ENCODE peak calls at places on chromosome 9, in five cellular contexts. B, U, K, Y and J are unnamed samples.

GRCh38 chr9:107480386-107480789 is 9.2 kb downstream of the KLF4 start:
- DNase-seq in B (peak), U (peak), K (peak), Y (peak), J (peak)

GRCh38 chr9:128222880-128223670 is 19.9 kb downstream of the DNM1 start:
- DNase-seq in B (no peak), U (no peak), K (no peak), Y (no peak), J (no peak)

GRCh38 chr9:116337015-116337414 is 183.4 kb downstream of the PAPPA start:
- DNase-seq in B (peak), U (no peak), K (no peak), Y (no peak), J (peak)

GRCh38 chr9:137763271-137763955 is 114.2 kb upstream of the CACNA1B start:
- DNase-seq in B (no peak), U (no peak), K (no peak), Y (no peak), J (no peak)

GRCh38 chr9:107251756-107252322 is 31.2 kb upstream of the RAD23B start:
- DNase-seq in B (peak), U (no peak), K (peak), Y (peak), J (peak)

GRCh38 chr9:84238652-84239051 is 101.9 kb downstream of the SLC28A3 start:
- DNase-seq in B (no peak), U (no peak), K (no peak), Y (no peak), J (peak)

GRCh38 chr9:95007470-95007869 is 281.0 kb downstream of the AOPEP start:
- DNase-seq in B (no peak), U (no peak), K (no peak), Y (no peak), J (peak)

GRCh38 chr9:70531286-70531685 is 116.8 kb upstream of the KLF9 start:
- DNase-seq in B (no peak), U (no peak), K (no peak), Y (no peak), J (no peak)

GRCh38 chr9:126862461-126862830 is 2.0 kb downstream of the ZBTB34 start:
- DNase-seq in B (no peak), U (no peak), K (no peak), Y (peak), J (no peak)

GRCh38 chr9:19156026-19156474 is 28.8 kb upstream of the PLIN2 start:
- DNase-seq in B (no peak), U (no peak), K (no peak), Y (no peak), J (no peak)

GRCh38 chr9:89501311-89501898 is 3.5 kb upstream of the SEMA4D start:
- DNase-seq in B (no peak), U (no peak), K (no peak), Y (no peak), J (no peak)

GRCh38 chr9:105291422-105291859 is 47.0 kb downstream of the SLC44A1 start:
- DNase-seq in B (no peak), U (no peak), K (no peak), Y (no peak), J (no peak)

GRCh38 chr9:97855486-97855875 is 2.5 kb downstream of the FOXE1 start:
- DNase-seq in B (no peak), U (no peak), K (no peak), Y (no peak), J (no peak)

GRCh38 chr9:12698293-12698692 is 5.1 kb downstream of the TYRP1 start:
- DNase-seq in B (peak), U (no peak), K (no peak), Y (no peak), J (no peak)

GRCh38 chr9:18457498-18457897 is 16.5 kb upstream of the ADAMTSL1 start:
- DNase-seq in B (no peak), U (no peak), K (no peak), Y (no peak), J (no peak)

GRCh38 chr9:129749575-129749974 is 3.3 kb downstream of the PTGES start:
- DNase-seq in B (no peak), U (no peak), K (no peak), Y (no peak), J (no peak)

GRCh38 chr9:117488659-117489058 is 73.8 kb upstream of the ASTN2 start:
- DNase-seq in B (no peak), U (no peak), K (no peak), Y (no peak), J (no peak)

GRCh38 chr9:83000765-83001164 is 62.2 kb downstream of the RASEF start:
- DNase-seq in B (no peak), U (no peak), K (no peak), Y (no peak), J (no peak)

GRCh38 chr9:15299374-15299939 is 7.6 kb downstream of the TTC39B start:
- DNase-seq in B (no peak), U (no peak), K (no peak), Y (no peak), J (no peak)

GRCh38 chr9:136791466-136792276 is 527 bp downstream of the TMEM141 start:
- DNase-seq in B (peak), U (peak), K (peak), Y (peak), J (peak)

GRCh38 chr9:95018099-95018927 is 291.8 kb downstream of the AOPEP start:
- DNase-seq in B (no peak), U (no peak), K (peak), Y (peak), J (peak)

GRCh38 chr9:20788526-20789421 is 104.7 kb downstream of the FOCAD start:
- DNase-seq in B (no peak), U (peak), K (no peak), Y (no peak), J (no peak)

GRCh38 chr9:21557428-21557768 is 75.3 kb upstream of the IFNE start:
- DNase-seq in B (no peak), U (no peak), K (no peak), Y (no peak), J (no peak)

GRCh38 chr9:131923766-131924165 is 155.9 kb downstream of the MED27 start:
- DNase-seq in B (no peak), U (no peak), K (no peak), Y (no peak), J (no peak)

GRCh38 chr9:4197548-4197947 is 102.3 kb downstream of the GLIS3 start:
- DNase-seq in B (no peak), U (peak), K (no peak), Y (peak), J (peak)

GRCh38 chr9:94896512-94896911 is 170.0 kb downstream of the AOPEP start:
- DNase-seq in B (no peak), U (no peak), K (no peak), Y (no peak), J (no peak)

GRCh38 chr9:71587576-71588362 is 180.5 kb downstream of the CEMIP2 start:
- DNase-seq in B (no peak), U (no peak), K (no peak), Y (no peak), J (peak)

GRCh38 chr9:93890436-93890935 is 64.7 kb downstream of the BARX1 start:
- DNase-seq in B (no peak), U (no peak), K (no peak), Y (no peak), J (no peak)

GRCh38 chr9:89730715-89731114 is 125.9 kb downstream of the GADD45G start:
- DNase-seq in B (peak), U (no peak), K (no peak), Y (no peak), J (no peak)

GRCh38 chr9:34513567-34514214 is 9.1 kb downstream of the ENHO start:
- DNase-seq in B (peak), U (peak), K (no peak), Y (no peak), J (no peak)

DNA sequence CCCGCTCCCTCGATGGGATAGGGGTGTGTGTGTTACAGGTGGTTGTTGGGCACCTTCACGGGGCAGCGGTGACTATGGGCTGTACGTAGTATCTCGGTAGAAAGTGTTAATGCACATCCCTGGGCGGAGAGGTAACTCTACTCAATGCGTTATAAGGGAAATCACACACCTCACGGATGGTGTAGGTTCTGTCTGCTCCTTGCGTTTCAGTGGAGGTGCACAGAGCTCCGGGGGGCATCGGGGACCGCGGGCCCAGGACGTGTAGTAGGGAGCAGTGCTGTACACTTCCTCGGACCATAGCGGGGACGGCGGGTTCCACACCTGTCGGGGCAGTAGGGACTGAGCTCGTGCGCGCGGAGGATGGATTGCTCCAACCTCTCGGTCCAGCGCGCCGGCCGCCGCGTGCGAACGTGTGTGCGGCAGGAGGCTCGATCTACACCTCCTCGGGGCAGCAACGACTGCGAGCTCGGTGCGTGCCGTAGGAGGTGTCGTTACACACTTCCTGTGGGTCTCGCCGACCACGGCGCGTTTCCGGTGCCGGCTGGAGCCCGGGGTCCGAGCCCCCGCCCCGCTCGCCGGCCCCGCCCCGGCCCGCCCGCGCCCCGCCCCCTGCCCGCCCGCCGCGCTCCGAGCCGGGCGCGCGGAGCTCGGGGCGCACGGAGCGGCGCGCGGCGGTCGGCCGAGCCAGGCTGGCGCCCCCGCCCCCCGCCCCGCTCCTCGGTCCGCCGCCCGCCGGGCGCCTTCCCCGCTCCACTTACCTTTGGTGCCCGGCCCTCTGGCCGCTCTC is at the start of gene KIAA1958:
- DNase-seq in B (peak), U (peak), K (peak), Y (peak), J (peak)
- H3K27ac ChIP-seq in B (peak), U (peak), K (peak), Y (peak), J (no peak)

GRCh38 chr9:111516061-111516465 is 8.9 kb upstream of the ZNF483 start:
- DNase-seq in B (no peak), U (peak), K (no peak), Y (no peak), J (no peak)
- H3K4me3 ChIP-seq in B (no peak), U (no peak), K (no peak), Y (no peak), J (no peak)

DNA sequence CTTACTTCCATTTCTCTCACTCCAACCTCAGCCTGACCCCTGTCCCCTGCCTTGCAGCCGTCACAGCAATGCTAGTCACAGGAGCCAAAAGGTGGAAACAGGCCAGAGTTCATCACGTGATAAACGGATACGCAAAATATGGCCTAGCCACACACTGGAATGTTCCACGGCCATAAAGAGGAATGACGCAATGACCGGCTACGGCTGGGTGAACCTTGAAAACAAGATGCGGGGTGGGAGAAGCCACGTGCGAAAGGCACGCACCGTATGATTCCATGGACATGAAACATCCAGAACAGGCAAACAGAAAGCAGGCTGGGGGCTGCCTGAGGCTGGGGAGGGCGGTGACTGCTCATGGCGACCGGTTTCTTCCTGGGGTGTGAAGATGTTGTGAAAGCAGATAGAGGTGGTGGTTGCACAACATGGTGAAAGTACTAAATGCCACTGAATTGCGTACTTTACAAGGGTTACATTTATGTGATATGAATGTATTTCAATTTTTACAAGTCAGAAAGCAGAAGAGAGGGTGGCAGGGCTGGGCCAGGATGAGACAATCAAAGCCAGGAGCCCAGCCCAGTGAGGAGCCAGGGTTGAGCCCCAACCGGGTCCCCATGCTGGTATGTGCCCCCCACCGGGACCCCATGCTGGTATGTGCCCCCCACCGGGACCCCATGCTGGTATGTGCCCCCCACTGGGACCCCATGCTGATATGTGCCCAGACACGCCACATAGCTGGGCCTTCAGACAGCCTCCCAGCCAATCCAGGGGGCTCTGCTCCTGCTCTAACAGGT is 117.8 kb upstream of the SARDH start:
- DNase-seq in B (peak), U (no peak), K (no peak), Y (peak), J (no peak)
- H3K27ac ChIP-seq in B (peak), U (no peak), K (peak), Y (peak), J (no peak)

GRCh38 chr9:125700791-125701190 is 6.2 kb downstream of the MAPKAP1 start:
- DNase-seq in B (no peak), U (no peak), K (no peak), Y (no peak), J (peak)

GRCh38 chr9:125703662-125704061 is 3.3 kb downstream of the MAPKAP1 start:
- DNase-seq in B (no peak), U (no peak), K (no peak), Y (no peak), J (no peak)

GRCh38 chr9:125699870-125700269 is 7.1 kb downstream of the MAPKAP1 start:
- DNase-seq in B (no peak), U (no peak), K (no peak), Y (no peak), J (no peak)

GRCh38 chr9:125705893-125706292 is 1.1 kb downstream of the MAPKAP1 start:
- DNase-seq in B (no peak), U (no peak), K (no peak), Y (no peak), J (no peak)

DNA sequence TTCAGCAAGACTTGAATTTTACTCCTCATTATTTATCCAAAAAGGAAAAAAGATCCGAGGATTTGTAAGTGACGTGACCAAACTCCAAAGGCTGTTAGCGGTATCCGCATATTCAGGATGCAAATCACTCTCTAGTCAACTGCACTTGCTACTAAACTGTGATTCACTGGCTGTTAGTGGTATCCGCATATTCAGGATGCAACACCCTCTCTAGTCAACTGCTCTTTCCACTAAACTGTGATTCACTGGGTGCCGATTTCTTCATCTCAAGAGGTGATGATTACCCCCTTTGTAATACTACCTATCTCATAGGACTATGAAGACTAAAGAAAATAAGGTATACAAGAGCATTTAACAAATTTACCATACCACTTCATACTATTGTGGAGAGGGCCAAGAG is 5.7 kb downstream of the MAPKAP1 start:
- DNase-seq in B (no peak), U (no peak), K (no peak), Y (no peak), J (peak)
- H3K4me3 ChIP-seq in B (no peak), U (no peak), K (no peak), Y (no peak), J (no peak)

GRCh38 chr9:75372499-75373268 is 284.4 kb downstream of the OSTF1 start:
- DNase-seq in B (no peak), U (no peak), K (no peak), Y (peak), J (no peak)

GRCh38 chr9:75376855-75377254 is 288.5 kb downstream of the OSTF1 start:
- DNase-seq in B (no peak), U (no peak), K (no peak), Y (no peak), J (no peak)

GRCh38 chr9:75378926-75379325 is 290.6 kb downstream of the OSTF1 start:
- DNase-seq in B (no peak), U (no peak), K (no peak), Y (no peak), J (no peak)

GRCh38 chr9:75382126-75382525 is 293.8 kb downstream of the OSTF1 start:
- DNase-seq in B (no peak), U (no peak), K (no peak), Y (no peak), J (no peak)

DNA sequence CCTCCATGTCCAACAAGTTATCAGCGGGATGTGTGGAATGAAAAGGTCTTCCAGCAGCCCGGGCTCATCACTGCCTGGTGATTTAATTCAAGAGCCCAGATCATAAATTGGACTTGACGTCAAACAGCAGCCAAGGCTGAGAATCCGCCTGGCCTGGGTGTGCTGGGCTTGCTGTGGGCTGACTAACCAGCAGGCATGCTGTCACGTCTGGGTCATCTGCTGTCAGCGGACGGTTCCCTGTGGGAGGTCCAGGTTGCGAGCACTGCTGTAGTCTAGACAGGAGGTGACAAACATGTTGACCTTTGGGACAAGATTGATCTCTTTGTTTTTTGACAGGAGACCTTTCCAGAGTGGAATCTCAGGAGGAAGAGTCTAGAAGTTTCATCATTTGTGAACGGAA is 289.7 kb downstream of the OSTF1 start:
- DNase-seq in B (peak), U (no peak), K (peak), Y (peak), J (no peak)
- H3K27ac ChIP-seq in B (no peak), U (no peak), K (no peak), Y (no peak), J (no peak)

DNA sequence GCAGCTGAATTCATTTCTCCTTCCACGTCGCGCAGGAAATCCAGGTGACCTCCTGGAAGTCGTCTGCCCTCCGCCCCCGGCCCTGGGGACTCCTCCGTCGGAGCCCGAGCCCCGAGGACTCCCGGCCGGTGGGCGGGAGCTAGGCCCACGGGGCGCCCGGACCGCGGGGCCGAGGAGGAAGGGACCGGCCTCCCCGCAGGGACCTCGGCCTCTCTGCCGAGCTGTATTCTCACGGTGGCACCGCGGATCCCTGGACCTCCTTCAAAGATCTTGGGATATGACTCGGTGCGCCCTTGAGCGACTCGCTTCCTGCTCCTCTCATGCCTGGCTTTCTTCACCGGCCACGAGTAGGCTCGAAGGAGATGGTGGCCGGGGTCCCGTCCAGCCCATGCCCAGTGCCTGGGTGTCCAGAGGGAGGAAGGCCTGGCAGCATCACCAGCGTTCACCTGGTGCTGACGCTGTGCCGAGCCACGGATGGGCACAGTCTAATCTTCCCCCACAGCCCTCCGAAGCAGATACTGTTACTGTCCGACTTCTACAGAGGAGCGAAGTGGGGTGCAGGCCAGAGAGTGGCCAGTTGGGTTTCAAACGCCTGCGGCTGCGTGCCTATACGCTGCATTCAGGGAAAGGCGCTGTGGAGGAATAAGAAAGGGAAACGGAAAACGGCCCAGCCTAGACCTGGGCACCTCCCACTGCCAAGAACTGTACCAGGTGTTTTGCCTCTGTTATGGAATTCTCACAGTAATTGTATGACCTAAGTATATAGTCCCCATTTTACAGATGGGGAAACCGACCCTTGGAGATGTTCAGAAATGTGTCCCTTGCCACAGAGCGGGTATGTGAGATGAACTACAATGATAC is 47.3 kb downstream of the PAX5 start:
- DNase-seq in B (no peak), U (no peak), K (no peak), Y (no peak), J (no peak)
- H3K4me3 ChIP-seq in B (no peak), U (peak), K (peak), Y (no peak), J (no peak)

DNA sequence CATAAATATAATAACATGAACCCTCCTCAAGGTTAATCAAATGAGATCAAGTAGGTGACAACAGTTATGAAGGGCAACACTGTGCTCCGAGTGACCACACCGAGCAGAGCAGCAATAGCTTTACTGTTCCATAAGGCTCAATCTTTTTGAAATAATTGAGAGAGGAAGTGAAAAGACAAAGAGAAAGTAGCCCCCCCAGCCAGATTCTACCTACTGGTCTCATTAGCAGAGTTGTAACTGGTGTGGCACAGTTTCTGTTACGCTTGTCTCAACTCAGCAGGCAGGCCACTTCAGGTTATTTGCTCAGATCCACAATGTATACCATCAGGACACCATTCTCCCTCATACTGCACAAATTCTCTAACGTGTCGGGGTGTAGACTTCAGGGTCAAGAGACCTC is 14.0 kb downstream of the PRUNE2 start:
- DNase-seq in B (no peak), U (no peak), K (no peak), Y (no peak), J (no peak)
- H3K27ac ChIP-seq in B (no peak), U (no peak), K (no peak), Y (no peak), J (no peak)